ENCODE peak calls at places on chromosomes 16 and 17, in seven cellular contexts. T, K, P, I, J, Q and A are unnamed samples.

GRCh38 chr16:11691235-11691634 is 23.0 kb downstream of the SNN start:
- DNase-seq in J (no peak), K (no peak), T (no peak), I (no peak), P (no peak), Q (no peak), A (no peak)

GRCh38 chr16:70789231-70789926 is 11.6 kb downstream of the VAC14 start:
- DNase-seq in K (no peak), P (peak), T (no peak), Q (no peak), I (no peak), J (peak), A (no peak)

GRCh38 chr16:53708490-53708889 is 4.5 kb downstream of the FTO start:
- DNase-seq in P (no peak), I (no peak), Q (no peak), J (no peak), T (no peak), K (no peak), A (no peak)

GRCh38 chr16:4682616-4683254 is 10.6 kb upstream of the NUDT16L1 start:
- DNase-seq in P (no peak), I (no peak), Q (no peak), J (no peak), K (no peak), T (peak), A (no peak)

GRCh38 chr16:72371307-72372081 is 199.5 kb upstream of the PMFBP1 start:
- DNase-seq in P (peak), J (no peak), K (no peak), I (peak), Q (no peak), T (peak), A (no peak)

GRCh38 chr17:18190629-18191028 is 7.0 kb downstream of the ALKBH5 start:
- DNase-seq in T (no peak), P (no peak), I (no peak), K (no peak), J (no peak), Q (no peak), A (no peak)

GRCh38 chr16:24855678-24856077 is 9.9 kb downstream of the SLC5A11 start:
- DNase-seq in J (no peak), I (no peak), K (no peak), P (no peak), Q (no peak), T (no peak), A (no peak)

GRCh38 chr16:27102701-27103575 is 36.2 kb downstream of the C16orf82 start:
- DNase-seq in P (no peak), J (no peak), T (no peak), K (no peak), Q (no peak), I (no peak), A (no peak)

GRCh38 chr17:79338589-79338988 is 264.0 kb downstream of the ENGASE start:
- DNase-seq in J (no peak), I (no peak), P (peak), K (no peak), T (no peak), Q (peak), A (no peak)

GRCh38 chr16:56351481-56351880 is 73.9 kb downstream of the AMFR start:
- DNase-seq in J (no peak), T (no peak), I (no peak), K (no peak), P (no peak), Q (no peak), A (no peak)

GRCh38 chr17:62892870-62893338 is 73.1 kb upstream of the TANC2 start:
- DNase-seq in K (no peak), P (peak), Q (no peak), T (no peak), J (peak), I (no peak), A (no peak)

GRCh38 chr17:10210151-10210574 is 11.8 kb upstream of the GAS7 start:
- DNase-seq in K (no peak), I (no peak), J (no peak), T (peak), P (peak), Q (no peak), A (no peak)

GRCh38 chr17:68805609-68806008 is 149.6 kb downstream of the ABCA8 start:
- DNase-seq in K (no peak), I (no peak), J (no peak), Q (no peak), P (no peak), T (no peak), A (no peak)

GRCh38 chr16:1713933-1714332 is 7.9 kb downstream of the MAPK8IP3 start:
- DNase-seq in K (no peak), J (no peak), Q (peak), I (no peak), P (no peak), T (peak), A (no peak)

GRCh38 chr17:45221081-45221996 is at the start of gene FMNL1:
- DNase-seq in P (no peak), K (no peak), Q (peak), I (no peak), T (no peak), J (peak), A (no peak)

GRCh38 chr16:75293746-75294145 is 42.3 kb upstream of the BCAR1 start:
- DNase-seq in I (no peak), K (no peak), T (no peak), Q (no peak), J (no peak), P (no peak), A (no peak)

GRCh38 chr16:23949630-23950290 is 114.0 kb downstream of the PRKCB start:
- DNase-seq in K (no peak), T (no peak), Q (peak), I (no peak), P (no peak), J (peak), A (no peak)

GRCh38 chr16:26526633-26527032 is 540.1 kb upstream of the C16orf82 start:
- DNase-seq in K (no peak), I (no peak), P (no peak), J (no peak), T (no peak), Q (no peak), A (no peak)

GRCh38 chr17:83149326-83149725 is 69.9 kb downstream of the METRNL start:
- DNase-seq in Q (no peak), I (no peak), K (no peak), P (no peak), T (no peak), J (no peak), A (no peak)

GRCh38 chr16:57231821-57232350 is 13.2 kb upstream of the ARL2BP start:
- DNase-seq in I (no peak), J (no peak), Q (no peak), K (no peak), P (no peak), T (no peak), A (no peak)

GRCh38 chr16:56408379-56409098 is 16.8 kb downstream of the AMFR start:
- DNase-seq in Q (no peak), P (no peak), K (no peak), J (no peak), I (no peak), T (no peak), A (no peak)